ENCODE peak calls at places on chromosomes 5 and 9, in seven cellular contexts. F is amygdala, Y is islet precursor cell, T is NCI-H1092, R is astrocyte of the hippocampus, X is mammary epithelial cell, Z is fibroblast of mammary gland. I is an unnamed sample.

GRCh38 chr9:86102626-86103025 is 3.3 kb upstream of the GOLM1 start:
- DNase-seq in T (no peak), F (no peak), Z (no peak), X (no peak), R (no peak), Y (no peak), I (no peak)

GRCh38 chr5:80246995-80247729 is 8.7 kb downstream of the SERINC5 start:
- DNase-seq in Y (peak), R (peak), X (peak), Z (peak), T (no peak), F (no peak), I (peak)

GRCh38 chr9:126155756-126156664 is 170.6 kb upstream of the MVB12B start:
- DNase-seq in Y (no peak), Z (no peak), T (no peak), F (no peak), R (no peak), X (no peak), I (no peak)

GRCh38 chr5:167819406-167819805 is 472.0 kb upstream of the WWC1 start:
- DNase-seq in T (no peak), Z (no peak), R (no peak), X (peak), F (no peak), Y (no peak), I (no peak)

GRCh38 chr5:73378070-73378469 is 70.5 kb downstream of the FOXD1 start:
- DNase-seq in T (no peak), R (no peak), X (no peak), F (no peak), Y (no peak), Z (no peak), I (no peak)

GRCh38 chr9:128554155-128554862 is 1.9 kb downstream of the SPTAN1 start:
- DNase-seq in Y (peak), F (peak), X (peak), T (no peak), R (peak), Z (peak), I (peak)

GRCh38 chr5:109049565-109049964 is 301.9 kb downstream of the FER start:
- DNase-seq in R (no peak), Y (no peak), T (no peak), Z (no peak), F (no peak), X (no peak), I (no peak)

GRCh38 chr5:89735108-89735507 is 674.4 kb downstream of the CETN3 start:
- DNase-seq in F (no peak), T (no peak), Y (no peak), Z (peak), R (peak), X (peak), I (no peak)